ENCODE peak calls at places on chromosome 13, in four cellular contexts. T, Z, F and K are unnamed samples.

GRCh38 chr13:98004107-98004506 is 50.6 kb downstream of the IPO5 start:
- DNase-seq in F (no peak), Z (no peak), T (no peak), K (no peak)

GRCh38 chr13:110756268-110756667 is 42.8 kb downstream of the ING1 start:
- DNase-seq in F (no peak), Z (no peak), T (no peak), K (no peak)

GRCh38 chr13:80529734-80530133 is 188.8 kb upstream of the SPRY2 start:
- DNase-seq in T (no peak), F (no peak), Z (no peak), K (no peak)

GRCh38 chr13:111493468-111493867 is 173.0 kb downstream of the TEX29 start:
- DNase-seq in T (no peak), Z (no peak), F (no peak), K (no peak)

GRCh38 chr13:34352958-34353357 is 535.0 kb downstream of the RFC3 start:
- DNase-seq in T (no peak), Z (no peak), F (no peak), K (no peak)

GRCh38 chr13:75372517-75372916 is 109.5 kb downstream of the TBC1D4 start:
- DNase-seq in F (peak; percentile 42), Z (peak; percentile 13), T (no peak), K (peak; percentile 56)

GRCh38 chr13:41222259-41222852 is 28.0 kb upstream of the KBTBD7 start:
- DNase-seq in F (peak; percentile 62), Z (peak; percentile 59), T (peak; percentile 50), K (peak; percentile 65)

GRCh38 chr13:31012285-31013024 is 80.0 kb downstream of the TEX26 start:
- DNase-seq in T (no peak), F (peak; percentile 70), Z (no peak), K (no peak)

GRCh38 chr13:101640797-101641400 is 188.4 kb downstream of the ITGBL1 start:
- DNase-seq in T (no peak), Z (no peak), F (no peak), K (no peak)

GRCh38 chr13:22744688-22745452 is 435.9 kb upstream of the SGCG start:
- DNase-seq in Z (no peak), F (no peak), T (peak; percentile 51), K (peak; percentile 65)

GRCh38 chr13:66574606-66575005 is 655.5 kb downstream of the PCDH9 start:
- DNase-seq in Z (no peak), T (no peak), F (no peak), K (no peak)

GRCh38 chr13:102608944-102609343 is 12.2 kb downstream of the TPP2 start:
- DNase-seq in F (no peak), T (no peak), Z (no peak), K (no peak)

GRCh38 chr13:37899753-37900152 is 30.2 kb upstream of the TRPC4 start:
- DNase-seq in F (no peak), T (no peak), Z (no peak), K (peak; percentile 6)

GRCh38 chr13:113744197-113745000 is 14.6 kb upstream of the TMEM255B start:
- DNase-seq in T (no peak), Z (no peak), F (no peak), K (no peak)
- TF ChIP-seq JUND in T (no peak), Z (no peak), F (no peak), K (no peak)

DNA sequence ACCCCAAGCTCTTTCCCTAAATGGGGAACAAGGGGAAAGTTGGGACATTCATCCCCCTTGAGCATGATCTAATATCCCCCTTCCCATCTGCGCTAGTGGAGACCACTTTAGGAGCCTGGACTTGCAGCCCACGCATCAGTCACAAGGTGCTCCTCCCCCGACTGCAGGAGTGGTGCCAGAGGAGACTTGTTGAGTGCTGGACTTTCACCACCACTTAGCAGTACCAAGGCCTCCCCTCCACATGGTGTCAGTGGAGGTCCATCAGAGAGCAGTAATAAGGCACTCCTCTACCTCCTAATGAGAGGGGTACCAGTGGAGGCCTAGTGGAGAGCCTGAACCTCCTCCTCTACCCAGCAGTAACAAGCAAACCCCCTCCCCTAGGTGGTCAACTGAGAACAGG is 22.5 kb downstream of the CAB39L start:
- DNase-seq in T (peak; percentile 10), F (no peak), Z (peak; percentile 12), K (peak; percentile 38)
- TF ChIP-seq JUND in T (no peak), F (no peak), Z (no peak), K (no peak)

DNA sequence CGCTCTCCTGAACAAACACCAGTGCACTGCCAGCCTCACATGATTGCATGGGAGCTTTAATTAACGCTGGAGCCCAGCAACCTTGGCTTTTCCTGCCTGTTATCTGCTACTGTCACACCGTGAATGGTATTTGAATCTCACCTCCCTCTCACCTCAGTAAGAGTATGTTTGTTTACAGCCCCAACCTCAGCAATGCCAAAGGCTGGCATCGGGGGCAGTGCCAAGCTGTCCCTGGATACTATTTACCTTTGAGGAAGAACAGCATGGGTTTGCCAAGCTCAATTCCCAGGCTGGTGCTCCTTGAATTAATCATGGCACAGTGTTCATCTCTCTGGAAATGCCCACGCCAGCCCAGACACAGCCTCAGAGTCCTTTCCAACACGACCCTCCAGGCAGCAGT is 57.2 kb upstream of the SERPINE3 start:
- DNase-seq in T (no peak), Z (no peak), F (no peak), K (no peak)
- TF ChIP-seq JUND in T (no peak), Z (no peak), F (no peak), K (no peak)

GRCh38 chr13:74009100-74009668 is 125.0 kb downstream of the KLF12 start:
- DNase-seq in T (no peak), F (no peak), Z (no peak), K (no peak)
- TF ChIP-seq JUND in T (no peak), F (no peak), Z (no peak), K (no peak)

GRCh38 chr13:107276936-107277335 is 709.0 kb upstream of the ARGLU1 start:
- DNase-seq in F (no peak), Z (no peak), T (no peak), K (no peak)

GRCh38 chr13:107266657-107267056 is 698.7 kb upstream of the ARGLU1 start:
- DNase-seq in F (no peak), Z (no peak), T (no peak), K (no peak)

GRCh38 chr13:107275312-107275711 is 707.4 kb upstream of the ARGLU1 start:
- DNase-seq in T (no peak), Z (no peak), F (no peak), K (no peak)

GRCh38 chr13:107275945-107276614 is 708.1 kb upstream of the ARGLU1 start:
- DNase-seq in T (no peak), F (no peak), Z (no peak), K (no peak)

GRCh38 chr13:107271226-107271625 is 703.3 kb upstream of the ARGLU1 start:
- DNase-seq in F (peak; percentile 36), T (no peak), Z (no peak), K (no peak)
- TF ChIP-seq JUND in F (no peak), T (no peak), Z (no peak), K (no peak)

DNA sequence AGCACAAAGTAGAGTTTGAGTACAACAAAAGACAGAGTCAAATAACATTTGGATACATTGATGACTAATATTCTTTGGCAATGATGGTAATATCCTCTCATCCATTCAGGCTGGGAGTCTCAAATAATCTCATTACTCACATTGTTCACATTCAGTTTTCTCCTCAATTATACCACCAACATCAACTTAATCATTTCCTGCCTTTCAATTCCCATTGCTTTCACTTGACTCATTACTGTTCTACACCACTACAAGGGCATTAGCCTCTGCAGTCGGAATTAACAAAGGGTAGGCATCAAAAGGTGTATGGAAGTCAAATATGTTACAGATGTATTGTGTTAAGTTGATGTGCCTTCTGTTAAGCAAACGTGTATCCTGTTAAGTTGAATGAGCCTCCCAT is 518.4 kb upstream of the SLITRK1 start:
- DNase-seq in T (no peak), Z (no peak), F (no peak), K (no peak)
- TF ChIP-seq JUND in T (no peak), Z (no peak), F (peak; percentile 90), K (no peak)

DNA sequence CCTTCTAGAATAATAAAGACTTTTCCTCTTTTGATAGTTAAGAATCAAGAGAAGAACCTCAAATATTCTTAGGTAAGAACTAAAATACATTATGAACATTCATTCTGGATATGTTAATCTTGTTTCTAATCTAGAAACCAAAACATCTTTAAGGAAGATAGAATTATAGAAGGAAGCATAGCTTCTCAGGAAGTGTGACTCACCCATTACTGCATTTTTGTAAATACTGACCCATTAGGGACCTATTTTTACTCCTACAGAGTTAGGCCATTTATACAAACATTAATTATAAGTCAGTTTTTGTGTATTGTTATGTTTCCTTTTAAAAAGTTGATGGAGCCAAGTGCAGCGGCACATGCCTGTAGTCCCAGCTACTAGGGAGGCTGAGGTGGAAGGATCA is 147.1 kb downstream of the NUFIP1 start:
- DNase-seq in Z (no peak), T (no peak), F (no peak), K (no peak)
- TF ChIP-seq JUND in Z (no peak), T (no peak), F (peak; percentile 88), K (no peak)

DNA sequence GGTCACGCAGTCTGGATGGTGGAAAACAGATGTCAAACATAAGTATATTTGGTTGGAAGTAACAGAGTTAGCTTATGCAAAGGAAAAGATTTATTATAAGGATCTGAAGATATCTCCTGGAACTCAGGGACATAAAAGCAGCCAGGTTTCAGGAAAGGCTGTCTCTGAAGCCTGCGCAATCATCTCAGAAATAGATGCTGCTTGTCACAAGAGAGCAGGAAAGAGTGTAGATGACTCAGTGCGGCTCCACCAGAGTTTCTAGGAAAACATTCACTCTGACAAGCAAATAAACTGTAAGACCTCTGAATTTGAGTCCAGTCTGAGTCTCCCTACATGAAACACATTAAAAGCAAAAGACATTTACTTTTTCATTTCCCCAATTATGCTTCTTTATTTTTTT is 220.4 kb upstream of the HTR2A start:
- DNase-seq in Z (peak; percentile 7), T (no peak), F (no peak), K (no peak)
- TF ChIP-seq JUND in Z (peak; percentile 76), T (no peak), F (peak; percentile 63), K (no peak)